ENCODE peak calls at places on chromosomes 5 and 9, in six cellular contexts. R, L, Q, O, D and U are unnamed samples.

GRCh38 chr5:171757853-171758535 is 27.6 kb upstream of the SMIM23 start:
- DNase-seq in R (peak), L (peak), Q (no peak), O (peak), D (no peak), U (no peak)

GRCh38 chr5:110371011-110371724 is 355.3 kb downstream of the TMEM232 start:
- DNase-seq in R (no peak), L (no peak), Q (no peak), O (no peak), D (no peak), U (no peak)

GRCh38 chr9:136975624-136976023 is 1.7 kb upstream of the PTGDS start:
- DNase-seq in R (no peak), L (no peak), Q (peak), O (peak), D (peak), U (no peak)

GRCh38 chr5:151023047-151023615 is 2.7 kb downstream of the GPX3 start:
- DNase-seq in R (peak), L (no peak), Q (no peak), O (no peak), D (no peak), U (no peak)

GRCh38 chr5:69285448-69286116 is 47.0 kb downstream of the CCDC125 start:
- DNase-seq in R (peak), L (no peak), Q (no peak), O (no peak), D (peak), U (no peak)

GRCh38 chr5:35857004-35857345 is 284 bp downstream of the IL7R start:
- DNase-seq in R (peak), L (no peak), Q (no peak), O (no peak), D (no peak), U (no peak)

GRCh38 chr5:82538339-82539034 is 260.3 kb upstream of the RPS23 start:
- DNase-seq in R (peak), L (peak), Q (no peak), O (no peak), D (no peak), U (no peak)

GRCh38 chr5:154523704-154524103 is 45.7 kb upstream of the HAND1 start:
- DNase-seq in R (no peak), L (no peak), Q (no peak), O (no peak), D (peak), U (no peak)

GRCh38 chr9:130039504-130040147 is 3.4 kb downstream of the FNBP1 start:
- DNase-seq in R (no peak), L (no peak), Q (no peak), O (peak), D (peak), U (no peak)

DNA sequence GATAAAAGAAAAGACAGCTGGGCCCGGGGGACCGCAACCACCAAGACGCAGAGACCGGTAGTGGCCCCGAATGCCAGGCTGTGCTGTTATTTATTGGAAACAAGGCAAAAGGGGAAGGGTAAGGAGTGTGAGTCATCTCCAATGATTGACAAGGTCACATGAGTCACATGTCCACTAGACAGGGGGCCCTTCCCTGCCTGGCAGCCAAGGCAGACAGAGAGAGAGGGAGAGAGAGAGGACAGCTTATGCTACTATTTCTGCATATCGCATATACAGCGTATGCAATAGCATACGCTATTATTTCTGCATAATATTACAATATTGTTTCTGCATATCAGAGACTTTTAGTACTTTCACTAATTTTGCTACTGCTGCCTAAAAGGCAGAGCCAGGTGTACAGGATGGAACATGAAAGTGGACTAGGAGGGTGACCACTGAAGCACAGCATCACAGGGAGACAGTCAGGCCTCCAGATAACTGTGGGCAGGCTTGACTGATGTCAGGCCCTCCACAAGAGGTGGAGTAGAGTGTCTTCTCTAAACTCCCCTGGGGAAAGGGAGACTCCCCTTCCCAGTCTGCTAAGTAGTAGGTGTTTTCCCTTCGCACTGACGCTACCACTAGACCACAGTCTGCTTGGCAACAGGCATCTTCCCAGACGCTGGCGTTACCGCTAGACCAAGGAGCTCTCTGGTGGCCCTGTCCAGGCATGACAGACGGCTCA is 50.3 kb downstream of the RFX3 start:
- DNase-seq in R (no peak), L (no peak), Q (peak), O (no peak), D (no peak), U (peak)
- TF ChIP-seq CTCF in R (no peak), L (no peak), Q (no peak), O (no peak), D (no peak), U (no peak)

DNA sequence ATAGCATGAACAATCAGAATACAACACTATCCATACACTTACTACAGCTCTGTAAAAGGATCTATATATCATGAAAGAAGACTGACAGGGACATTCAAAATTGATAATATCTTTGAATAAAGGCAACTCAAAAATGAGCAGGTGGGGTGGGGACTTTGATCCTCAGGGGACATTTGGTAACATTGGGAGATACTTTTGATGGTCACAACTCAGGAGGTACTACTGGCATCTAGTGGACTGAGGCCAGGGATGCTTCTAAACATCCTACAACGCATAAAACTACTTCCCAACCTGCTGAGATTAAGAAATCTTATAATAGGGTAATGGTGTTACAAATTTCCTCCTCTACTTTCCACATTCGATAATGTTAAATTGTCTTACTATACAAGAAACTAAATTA is 243.9 kb downstream of the ARL15 start:
- DNase-seq in R (no peak), L (no peak), Q (no peak), O (no peak), D (no peak), U (no peak)
- TF ChIP-seq CTCF in R (no peak), L (no peak), Q (no peak), O (no peak), D (peak), U (no peak)

GRCh38 chr9:97991818-97992217 is 8.7 kb downstream of the ANP32B start:
- DNase-seq in R (no peak), L (no peak), Q (no peak), O (no peak), D (no peak), U (no peak)

GRCh38 chr9:97997330-97998276 is 14.5 kb downstream of the ANP32B start:
- DNase-seq in R (peak), L (no peak), Q (no peak), O (no peak), D (no peak), U (no peak)

GRCh38 chr9:97993000-97993399 is 9.9 kb downstream of the ANP32B start:
- DNase-seq in R (no peak), L (no peak), Q (no peak), O (peak), D (no peak), U (no peak)

GRCh38 chr9:97992219-97992618 is 9.1 kb downstream of the ANP32B start:
- DNase-seq in R (no peak), L (no peak), Q (no peak), O (no peak), D (no peak), U (no peak)

GRCh38 chr9:97994695-97995094 is 11.6 kb downstream of the ANP32B start:
- DNase-seq in R (no peak), L (no peak), Q (no peak), O (no peak), D (no peak), U (no peak)
- TF ChIP-seq CTCF in R (no peak), L (no peak), Q (no peak), O (no peak), D (no peak), U (no peak)

GRCh38 chr9:133768859-133769510 is 30.8 kb upstream of the SARDH start:
- DNase-seq in R (no peak), L (no peak), Q (peak), O (no peak), D (no peak), U (peak)
- TF ChIP-seq CTCF in R (no peak), L (no peak), Q (no peak), O (no peak), D (peak), U (no peak)